ENCODE peak calls at places on chromosome 21, in four cellular contexts. O is tibial nerve, P is right atrium auricular region, E is lower lobe of right lung. Q is an unnamed sample. For H3K36me3, the result is how much of the 10 kb centered on the place peaks cover.

GRCh38 chr21:16667395-16667794 is 845.4 kb upstream of the CXADR start:
- DNase-seq in E (no peak), P (no peak), O (no peak), Q (no peak)

GRCh38 chr21:39633770-39634181 is 21.0 kb downstream of the B3GALT5 start:
- DNase-seq in O (no peak), P (no peak), E (no peak), Q (no peak)

GRCh38 chr21:34745557-34746255 is 76.9 kb downstream of the CLIC6 start:
- DNase-seq in E (peak), O (peak), P (peak), Q (peak)

GRCh38 chr21:27653481-27653880 is 686.6 kb upstream of the ADAMTS5 start:
- DNase-seq in O (no peak), P (no peak), E (no peak), Q (no peak)

GRCh38 chr21:38123626-38124025 is 133.2 kb upstream of the KCNJ15 start:
- DNase-seq in P (no peak), E (no peak), O (no peak), Q (no peak)

GRCh38 chr21:39265603-39266002 is 47.8 kb downstream of the BRWD1 start:
- DNase-seq in E (no peak), P (no peak), O (no peak), Q (no peak)

GRCh38 chr21:37435120-37435519 is 68.5 kb downstream of the DYRK1A start:
- DNase-seq in O (peak), P (no peak), E (no peak), Q (peak)

GRCh38 chr21:36260030-36260787 is 59.8 kb upstream of the MORC3 start:
- DNase-seq in O (peak), E (no peak), P (no peak), Q (peak)

GRCh38 chr21:18725653-18726052 is 322.1 kb upstream of the TMPRSS15 start:
- DNase-seq in O (no peak), E (no peak), P (no peak), Q (no peak)

GRCh38 chr21:28822882-28823335 is 169.8 kb downstream of the LTN1 start:
- DNase-seq in E (no peak), P (no peak), O (peak), Q (no peak)

GRCh38 chr21:17583898-17584297 is 28.8 kb downstream of the BTG3 start:
- DNase-seq in E (no peak), O (no peak), P (no peak), Q (no peak)

GRCh38 chr21:39000496-39000895 is 182.8 kb downstream of the PSMG1 start:
- DNase-seq in O (no peak), E (no peak), P (no peak), Q (no peak)

GRCh38 chr21:28856588-28857250 is 136.0 kb downstream of the LTN1 start:
- DNase-seq in P (no peak), E (no peak), O (no peak), Q (no peak)

GRCh38 chr21:46458315-46459023 is at the start of gene DIP2A:
- DNase-seq in P (peak), O (peak), E (peak), Q (peak)

GRCh38 chr21:46459356-46460112 is 843 bp downstream of the DIP2A start:
- DNase-seq in O (peak), P (peak), E (peak), Q (no peak)

GRCh38 chr21:46457801-46458314 is 833 bp upstream of the DIP2A start:
- DNase-seq in P (peak), O (peak), E (peak), Q (no peak)

GRCh38 chr21:46456750-46457149 is 1.9 kb upstream of the DIP2A start:
- DNase-seq in E (no peak), O (no peak), P (no peak), Q (no peak)

DNA sequence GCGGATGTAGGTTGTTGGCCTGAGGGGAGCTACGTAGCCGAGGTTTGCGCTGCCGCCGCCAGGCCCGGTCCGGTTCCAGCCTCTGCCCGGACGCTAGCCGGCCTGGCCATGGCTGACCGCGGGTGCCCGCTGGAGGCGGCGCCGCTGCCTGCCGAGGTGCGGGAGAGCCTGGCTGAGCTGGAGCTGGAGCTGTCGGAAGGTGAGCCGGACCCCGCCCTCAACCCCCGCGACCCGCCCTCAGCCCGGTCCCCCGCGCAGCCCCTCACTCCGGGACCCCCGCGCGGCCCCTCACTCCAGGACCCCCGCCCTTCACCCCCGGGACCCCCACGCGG is 299 bp downstream of the DIP2A start:
- DNase-seq in P (no peak), O (no peak), E (no peak), Q (no peak)
- H3K27ac ChIP-seq in P (peak), O (peak), E (peak), Q (peak)

DNA sequence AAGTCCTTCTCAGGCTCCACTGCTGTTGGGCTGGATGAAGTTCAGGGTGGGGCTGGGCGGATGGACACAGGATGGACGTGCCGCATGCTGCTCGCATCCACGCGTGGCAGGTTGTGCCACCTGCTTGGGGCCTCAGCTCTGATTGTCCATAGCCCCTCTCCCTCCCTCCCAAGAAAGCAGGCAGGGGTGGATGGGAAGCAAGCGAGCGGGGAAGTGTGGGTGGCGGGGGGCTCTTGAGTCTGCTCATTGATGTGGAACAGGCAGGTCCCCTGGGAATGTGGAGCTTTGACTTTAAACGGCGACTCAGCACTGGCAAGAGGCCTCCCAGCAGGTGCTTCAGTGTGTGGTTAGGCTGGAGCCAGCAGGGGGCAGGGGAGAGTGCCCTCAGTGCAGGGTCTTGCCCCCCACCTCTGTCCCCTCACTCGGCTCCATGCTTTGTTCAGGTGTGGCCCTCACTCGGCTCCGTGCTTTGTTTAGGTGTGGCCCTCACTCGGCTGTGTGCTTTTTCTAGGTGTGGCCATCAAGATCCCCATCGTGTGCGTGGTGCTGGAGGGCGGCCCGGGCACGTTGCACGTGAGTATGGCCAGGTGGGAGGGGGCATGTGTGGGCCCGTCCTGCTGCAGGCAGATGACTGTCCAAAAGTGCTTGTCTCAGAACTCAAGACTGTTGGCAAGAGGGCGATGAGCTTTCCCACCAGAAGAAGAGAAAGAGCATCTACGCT is 23.9 kb downstream of the TRPM2 start:
- DNase-seq in E (no peak), O (no peak), P (no peak), Q (no peak)
- TF ChIP-seq CTCF in E (no peak), O (no peak), P (no peak), Q (no peak)

DNA sequence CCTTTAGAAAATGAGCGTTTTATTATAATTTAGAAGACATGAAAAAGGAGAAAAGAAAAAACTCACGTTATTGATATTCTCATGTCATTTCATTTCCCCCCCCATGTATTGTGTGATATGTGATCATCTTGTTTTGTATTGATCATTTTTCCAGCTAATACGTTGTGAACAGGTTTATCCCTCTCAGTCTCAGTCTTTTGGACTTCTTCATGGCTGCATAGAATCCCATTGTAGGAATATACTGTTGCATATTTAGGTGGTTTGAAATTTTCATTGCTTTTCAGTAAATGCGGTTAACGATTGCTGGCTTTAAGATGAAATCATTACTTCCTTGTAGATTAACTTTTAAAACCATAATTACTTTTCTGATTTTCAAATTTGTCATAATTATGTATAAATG is 1.6 kb downstream of the SON start:
- DNase-seq in O (no peak), E (no peak), P (no peak), Q (no peak)
- H3K36me3 ChIP-seq in O (under half), E (under half), P (under half), Q (under half)

DNA sequence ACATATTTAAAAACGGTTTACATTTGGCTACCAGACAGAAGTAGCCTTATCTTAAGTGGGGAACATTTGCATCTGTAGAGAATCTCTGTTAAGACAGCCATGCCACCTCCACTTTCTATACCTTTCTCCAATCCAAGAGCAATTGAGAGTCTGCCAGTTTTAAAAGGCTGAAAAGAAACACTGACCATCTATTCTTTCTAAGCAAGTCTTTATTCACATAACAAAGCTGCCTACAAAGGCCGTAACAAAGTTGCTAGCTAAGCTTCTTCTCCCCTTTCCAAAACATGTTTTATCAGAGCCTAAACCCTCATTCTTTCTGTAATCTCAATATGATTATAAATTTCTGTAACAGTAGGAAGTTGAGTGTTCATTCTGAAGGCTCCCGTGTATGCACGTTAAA is 1078.3 kb downstream of the NCAM2 start:
- DNase-seq in E (no peak), O (no peak), P (no peak), Q (no peak)
- H3K27ac ChIP-seq in E (no peak), O (no peak), P (no peak), Q (no peak)

GRCh38 chr21:44940116-44940631 is 345 bp downstream of the SLX9 start:
- DNase-seq in E (peak), O (no peak), P (no peak), Q (no peak)

GRCh38 chr21:44942566-44942965 is 2.7 kb downstream of the SLX9 start:
- DNase-seq in O (no peak), E (no peak), P (no peak), Q (no peak)

GRCh38 chr21:44938976-44939531 is 775 bp upstream of the SLX9 start:
- DNase-seq in P (no peak), O (no peak), E (peak), Q (no peak)

GRCh38 chr21:44941567-44941966 is 1.7 kb downstream of the SLX9 start:
- DNase-seq in O (no peak), P (no peak), E (no peak), Q (no peak)

GRCh38 chr21:44939532-44940115 is at the start of gene SLX9:
- DNase-seq in P (no peak), O (no peak), E (peak), Q (peak)
- TF ChIP-seq CTCF in P (peak), O (no peak), E (no peak), Q (no peak)

GRCh38 chr21:41742073-41742875 is 24.6 kb downstream of the RIPK4 start:
- DNase-seq in E (no peak), P (no peak), O (no peak), Q (no peak)
- H3K36me3 ChIP-seq in E (under half), P (under half), O (under half), Q (under half)

Q was measured in CD8-positive, alpha-beta T cell.